ENCODE peak calls at places on chromosomes 6 and 20, in five cellular contexts. D is body of pancreas, U is heart left ventricle, K is hepatocyte, E is retinal pigment epithelial cell. A is an unnamed sample.

GRCh38 chr20:13222319-13222716 is 1.2 kb downstream of the ISM1 start:
- DNase-seq in D (no peak), U (no peak), K (no peak), E (no peak), A (no peak)

GRCh38 chr20:51610111-51610510 is 67.6 kb upstream of the NFATC2 start:
- DNase-seq in D (no peak), U (no peak), K (no peak), E (no peak), A (no peak)

GRCh38 chr6:24535210-24535609 is 40.4 kb downstream of the ALDH5A1 start:
- DNase-seq in D (no peak), U (no peak), K (no peak), E (no peak), A (no peak)

GRCh38 chr20:64260239-64260638 is 4.7 kb downstream of the PCMTD2 start:
- DNase-seq in D (no peak), U (no peak), K (no peak), E (no peak), A (no peak)

GRCh38 chr20:41546535-41546934 is 71.6 kb downstream of the CHD6 start:
- DNase-seq in D (no peak), U (no peak), K (no peak), E (no peak), A (no peak)

GRCh38 chr20:43448748-43449535 is 8.8 kb upstream of the SRSF6 start:
- DNase-seq in D (peak; percentile 54), U (no peak), K (peak; percentile 68), E (no peak), A (no peak)

GRCh38 chr6:53894086-53894485 is 99.3 kb downstream of the LRRC1 start:
- DNase-seq in D (no peak), U (no peak), K (peak; percentile 39), E (peak; percentile 19), A (no peak)

GRCh38 chr6:1310628-1311399 is 1.1 kb upstream of the FOXQ1 start:
- DNase-seq in D (peak; percentile 63), U (no peak), K (peak; percentile 73), E (no peak), A (no peak)

GRCh38 chr6:169070506-169071176 is 183.0 kb downstream of the THBS2 start:
- DNase-seq in D (peak; percentile 22), U (peak; percentile 82), K (peak; percentile 80), E (peak; percentile 100), A (peak; percentile 97)

GRCh38 chr20:53819973-53820451 is 226.4 kb upstream of the ZNF217 start:
- DNase-seq in D (peak; percentile 78), U (no peak), K (no peak), E (no peak), A (no peak)

GRCh38 chr20:10864076-10864672 is 190.4 kb upstream of the JAG1 start:
- DNase-seq in D (peak; percentile 64), U (peak; percentile 47), K (peak; percentile 59), E (peak; percentile 86), A (no peak)

GRCh38 chr20:45934046-45934586 is 367 bp upstream of the PCIF1 start:
- DNase-seq in D (peak; percentile 58), U (peak; percentile 80), K (peak; percentile 66), E (no peak), A (no peak)

GRCh38 chr20:8464368-8464767 is 332.3 kb downstream of the PLCB1 start:
- DNase-seq in D (no peak), U (no peak), K (no peak), E (no peak), A (no peak)

GRCh38 chr6:1812487-1812886 is 202.8 kb downstream of the FOXC1 start:
- DNase-seq in D (no peak), U (no peak), K (no peak), E (no peak), A (no peak)

GRCh38 chr6:34953084-34954025 is 64.3 kb downstream of the ANKS1A start:
- DNase-seq in D (peak; percentile 38), U (no peak), K (peak; percentile 67), E (no peak), A (peak; percentile 31)

GRCh38 chr6:117352466-117353081 is 73.2 kb downstream of the ROS1 start:
- DNase-seq in D (no peak), U (no peak), K (peak; percentile 37), E (no peak), A (no peak)

GRCh38 chr6:13358486-13358885 is 30.1 kb upstream of the TBC1D7 start:
- DNase-seq in D (no peak), U (no peak), K (no peak), E (no peak), A (no peak)
- TF ChIP-seq CTCF in D (no peak), U (no peak), K (no peak), E (no peak), A (no peak)

GRCh38 chr20:4261333-4262284 is 246.3 kb upstream of the RNF24 start:
- DNase-seq in D (no peak), U (no peak), K (no peak), E (no peak), A (no peak)
- TF ChIP-seq CTCF in D (no peak), U (no peak), K (no peak), E (no peak), A (no peak)

DNA sequence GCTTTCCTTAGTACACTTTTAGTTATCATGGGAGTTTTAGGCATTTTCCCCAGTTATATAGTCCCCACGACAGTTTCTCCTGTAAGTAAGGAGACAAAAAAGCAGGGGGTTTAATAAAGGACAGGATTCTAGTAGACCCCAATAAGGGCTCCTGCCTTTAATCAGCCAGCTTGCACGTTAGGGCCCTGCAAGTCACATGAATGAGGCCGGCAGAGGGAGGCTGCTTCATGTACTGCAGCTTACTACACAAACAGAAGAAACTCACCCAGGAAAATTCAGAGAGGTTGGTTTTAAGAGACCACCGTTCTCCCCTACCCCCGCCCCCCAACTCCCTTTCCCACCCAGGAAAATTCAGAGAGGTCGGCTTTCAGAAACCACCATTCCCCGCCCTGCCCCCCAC is 229.7 kb upstream of the MOCS1 start:
- DNase-seq in D (no peak), U (no peak), K (no peak), E (no peak), A (no peak)
- TF ChIP-seq CTCF in D (no peak), U (no peak), K (no peak), E (no peak), A (no peak)

GRCh38 chr6:114301596-114302219 is 41.1 kb downstream of the HS3ST5 start:
- DNase-seq in D (no peak), U (no peak), K (no peak), E (no peak), A (no peak)

GRCh38 chr6:114310053-114310452 is 32.8 kb downstream of the HS3ST5 start:
- DNase-seq in D (no peak), U (no peak), K (no peak), E (no peak), A (no peak)

GRCh38 chr6:114304304-114304887 is 38.4 kb downstream of the HS3ST5 start:
- DNase-seq in D (no peak), U (no peak), K (peak; percentile 48), E (no peak), A (no peak)
- TF ChIP-seq CTCF in D (peak; percentile 35), U (peak; percentile 60), K (peak; percentile 66), E (peak; percentile 50), A (peak; percentile 53)